ENCODE peak calls at places on chromosomes 5 and 9, in nine cellular contexts. D, F, U, R, O, Y, Q, K and B are unnamed samples.

GRCh38 chr5:152271420-152271819 is 133.7 kb downstream of the NMUR2 start:
- DNase-seq in D (peak; percentile 22), F (peak; percentile 3), U (no peak), R (no peak), O (peak; percentile 19), Y (no peak), Q (peak; percentile 51), K (no peak), B (peak; percentile 39)

GRCh38 chr5:54659651-54660050 is 142.1 kb downstream of the SNX18 start:
- DNase-seq in D (no peak), F (no peak), U (peak; percentile 72), R (no peak), O (peak; percentile 92), Y (no peak), Q (no peak), K (no peak), B (no peak)

GRCh38 chr5:173480896-173481295 is 135.6 kb downstream of the BOD1 start:
- DNase-seq in D (no peak), F (no peak), U (no peak), R (no peak), O (no peak), Y (no peak), Q (no peak), K (no peak), B (no peak)

GRCh38 chr5:24222866-24223265 is 421.9 kb downstream of the CDH10 start:
- DNase-seq in D (no peak), F (no peak), U (no peak), R (no peak), O (no peak), Y (no peak), Q (no peak), K (no peak), B (no peak)

GRCh38 chr5:14268236-14268701 is 125.1 kb downstream of the TRIO start:
- DNase-seq in D (no peak), F (no peak), U (no peak), R (no peak), O (no peak), Y (no peak), Q (peak; percentile 55), K (no peak), B (no peak)

GRCh38 chr5:113266227-113266912 is 168.4 kb downstream of the TSSK1B start:
- DNase-seq in D (no peak), F (no peak), U (no peak), R (no peak), O (no peak), Y (no peak), Q (no peak), K (no peak), B (no peak)

GRCh38 chr9:7273575-7273974 is 515.8 kb downstream of the KDM4C start:
- DNase-seq in D (no peak), F (no peak), U (no peak), R (no peak), O (no peak), Y (no peak), Q (peak; percentile 54), K (peak; percentile 6), B (no peak)

GRCh38 chr9:120259100-120259499 is 320.9 kb downstream of the CDK5RAP2 start:
- DNase-seq in D (no peak), F (no peak), U (no peak), R (no peak), O (no peak), Y (no peak), Q (no peak), K (no peak), B (no peak)

GRCh38 chr9:32260481-32260880 is 124.0 kb upstream of the ACO1 start:
- DNase-seq in D (no peak), F (no peak), U (no peak), R (no peak), O (no peak), Y (no peak), Q (no peak), K (no peak), B (no peak)

GRCh38 chr9:32265037-32265436 is 119.4 kb upstream of the ACO1 start:
- DNase-seq in D (no peak), F (no peak), U (no peak), R (no peak), O (no peak), Y (no peak), Q (no peak), K (no peak), B (no peak)

GRCh38 chr9:32258482-32258881 is 126.0 kb upstream of the ACO1 start:
- DNase-seq in D (no peak), F (no peak), U (no peak), R (no peak), O (no peak), Y (no peak), Q (no peak), K (no peak), B (no peak)

GRCh38 chr9:32264171-32264862 is 120.1 kb upstream of the ACO1 start:
- DNase-seq in D (peak; percentile 38), F (no peak), U (no peak), R (no peak), O (no peak), Y (no peak), Q (peak; percentile 11), K (no peak), B (no peak)
- TF ChIP-seq CTCF in D (peak; percentile 19), F (no peak), U (no peak), R (no peak), O (no peak), Y (no peak), Q (no peak), K (no peak), B (no peak)

DNA sequence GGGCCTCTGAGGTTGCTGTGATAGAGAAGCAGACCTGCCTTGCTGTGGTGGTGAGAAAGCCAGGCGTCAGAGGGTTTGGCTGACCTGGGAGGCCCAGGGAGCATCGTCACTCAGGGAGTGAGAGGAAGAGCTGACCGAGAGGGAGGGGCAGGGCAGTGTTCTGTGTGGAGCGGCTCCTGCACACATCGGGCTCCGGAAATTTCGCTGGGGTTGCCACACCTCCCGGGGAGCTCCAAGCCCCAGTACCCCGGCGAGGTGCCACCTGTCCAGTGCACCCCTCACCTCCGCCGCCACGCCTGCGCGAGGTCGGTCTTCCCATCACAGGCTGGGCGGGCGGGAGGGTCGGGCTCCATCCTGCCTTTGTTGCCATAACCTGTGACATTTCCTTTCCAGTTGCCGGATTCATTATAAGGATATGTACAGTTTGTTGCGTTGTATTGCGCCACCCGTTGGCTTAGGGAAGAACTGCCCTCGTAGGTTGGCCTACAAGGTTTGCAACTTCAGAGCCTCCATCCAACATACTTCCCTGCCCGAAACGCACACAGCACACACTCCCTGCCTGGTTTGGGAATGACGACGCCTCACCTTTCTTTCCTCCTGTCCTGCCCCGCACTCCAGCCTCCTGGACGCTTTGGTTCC is 223.2 kb downstream of the CACNA1B start:
- DNase-seq in D (peak; percentile 53), F (no peak), U (no peak), R (peak; percentile 9), O (peak; percentile 13), Y (no peak), Q (no peak), K (no peak), B (no peak)
- TF ChIP-seq CTCF in D (peak; percentile 65), F (peak; percentile 37), U (no peak), R (no peak), O (no peak), Y (no peak), Q (no peak), K (no peak), B (peak; percentile 20)

GRCh38 chr9:111413996-111414395 is 70.2 kb downstream of the ECPAS start:
- DNase-seq in D (no peak), F (no peak), U (no peak), R (no peak), O (no peak), Y (no peak), Q (no peak), K (no peak), B (no peak)

GRCh38 chr9:111411266-111411665 is 72.9 kb downstream of the ECPAS start:
- DNase-seq in D (no peak), F (no peak), U (no peak), R (no peak), O (no peak), Y (no peak), Q (no peak), K (no peak), B (no peak)

GRCh38 chr9:111407813-111408212 is 76.4 kb downstream of the ECPAS start:
- DNase-seq in D (no peak), F (no peak), U (no peak), R (no peak), O (no peak), Y (no peak), Q (no peak), K (no peak), B (no peak)

GRCh38 chr9:111414406-111414805 is 69.8 kb downstream of the ECPAS start:
- DNase-seq in D (no peak), F (no peak), U (no peak), R (no peak), O (no peak), Y (no peak), Q (no peak), K (no peak), B (no peak)

GRCh38 chr9:111412280-111412679 is 71.9 kb downstream of the ECPAS start:
- DNase-seq in D (no peak), F (no peak), U (no peak), R (no peak), O (no peak), Y (no peak), Q (no peak), K (no peak), B (no peak)
- TF ChIP-seq CTCF in D (no peak), F (no peak), U (no peak), R (no peak), O (no peak), Y (no peak), Q (no peak), K (no peak), B (no peak)

GRCh38 chr5:6118691-6119090 is 259.7 kb downstream of the MED10 start:
- DNase-seq in D (no peak), F (no peak), U (no peak), R (no peak), O (no peak), Y (no peak), Q (no peak), K (no peak), B (no peak)

GRCh38 chr5:6117212-6117611 is 261.1 kb downstream of the MED10 start:
- DNase-seq in D (no peak), F (no peak), U (no peak), R (no peak), O (no peak), Y (no peak), Q (peak; percentile 13), K (no peak), B (no peak)

GRCh38 chr5:6110441-6111005 is 267.8 kb downstream of the MED10 start:
- DNase-seq in D (no peak), F (no peak), U (no peak), R (no peak), O (no peak), Y (no peak), Q (no peak), K (no peak), B (no peak)

GRCh38 chr5:6111131-6111530 is 267.2 kb downstream of the MED10 start:
- DNase-seq in D (no peak), F (no peak), U (no peak), R (no peak), O (no peak), Y (no peak), Q (no peak), K (no peak), B (no peak)

DNA sequence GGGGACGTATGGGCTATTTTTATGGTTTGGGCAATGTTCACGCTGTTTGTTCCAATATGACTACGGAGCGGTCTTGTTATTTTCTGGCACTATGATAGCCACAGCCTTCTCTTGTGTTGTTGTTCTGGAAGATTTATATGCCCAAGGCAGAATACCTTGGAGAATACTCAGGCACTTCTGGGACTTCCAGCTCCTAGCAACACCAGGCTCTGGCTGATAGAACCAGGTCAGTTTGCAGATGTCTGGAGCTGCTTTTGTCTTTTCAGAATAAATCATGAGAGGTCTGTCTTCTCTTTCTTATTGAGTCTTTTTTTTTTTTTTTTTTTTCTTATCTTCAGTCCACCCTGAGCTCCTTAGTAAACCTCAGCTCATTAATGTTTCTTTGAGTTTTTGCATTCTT is 262.5 kb downstream of the MED10 start:
- DNase-seq in D (no peak), F (no peak), U (no peak), R (no peak), O (no peak), Y (no peak), Q (no peak), K (no peak), B (no peak)
- TF ChIP-seq CTCF in D (no peak), F (no peak), U (no peak), R (no peak), O (no peak), Y (no peak), Q (no peak), K (no peak), B (no peak)